ENCODE peak calls at places on chromosomes 6 and 20, in six cellular contexts. Y, A, J, I, O and V are unnamed samples.
A peak's percentile ranks its signal among the peaks of the same experiment; 100 is the strongest.

GRCh38 chr20:44215125-44215524 is 4.6 kb upstream of the OSER1 start:
- DNase-seq in Y (peak; percentile 73), J (no peak), I (no peak), O (peak; percentile 83), A (peak; percentile 73), V (no peak)

GRCh38 chr20:31560900-31561598 is 44.0 kb upstream of the ID1 start:
- DNase-seq in Y (no peak), A (no peak), O (no peak), J (peak; percentile 90), I (no peak), V (peak; percentile 96)

GRCh38 chr6:8113260-8113659 is 10.9 kb upstream of the EEF1E1 start:
- DNase-seq in J (no peak), A (no peak), O (no peak), Y (no peak), I (no peak), V (no peak)

GRCh38 chr6:8435845-8436168 is 462 bp upstream of the SLC35B3 start:
- DNase-seq in A (no peak), Y (no peak), I (no peak), O (no peak), J (no peak), V (no peak)

GRCh38 chr20:33472868-33473267 is 17.0 kb upstream of the CBFA2T2 start:
- DNase-seq in O (no peak), I (no peak), A (no peak), J (no peak), Y (no peak), V (no peak)

GRCh38 chr6:3612341-3613041 is 139.0 kb downstream of the PXDC1 start:
- DNase-seq in I (peak; percentile 66), J (no peak), O (no peak), Y (no peak), A (no peak), V (peak; percentile 97)

GRCh38 chr6:79065232-79065631 is 12.8 kb downstream of the PHIP start:
- DNase-seq in A (no peak), I (no peak), O (no peak), Y (no peak), J (no peak), V (no peak)

GRCh38 chr20:40966103-40966502 is 62.5 kb upstream of the TOP1 start:
- DNase-seq in I (no peak), Y (no peak), J (no peak), O (no peak), A (peak; percentile 14), V (no peak)

GRCh38 chr6:127457444-127458064 is 1.6 kb downstream of the KIAA0408 start:
- DNase-seq in O (no peak), I (no peak), A (no peak), J (no peak), Y (no peak), V (peak; percentile 69)

GRCh38 chr6:96611342-96611964 is 48.5 kb downstream of the FHL5 start:
- DNase-seq in J (no peak), A (no peak), O (no peak), I (no peak), Y (no peak), V (no peak)

GRCh38 chr6:118198746-118199145 is 291.7 kb downstream of the SLC35F1 start:
- DNase-seq in Y (no peak), A (no peak), O (no peak), I (no peak), J (no peak), V (no peak)

GRCh38 chr6:157787080-157787479 is 36.0 kb upstream of the SNX9 start:
- DNase-seq in J (no peak), O (no peak), I (no peak), A (no peak), Y (no peak), V (no peak)

GRCh38 chr20:62824476-62825287 is 7.8 kb downstream of the COL9A3 start:
- DNase-seq in I (peak; percentile 48), J (no peak), O (peak; percentile 45), A (peak; percentile 68), Y (no peak), V (no peak)

GRCh38 chr6:39077882-39078594 is 29.5 kb downstream of the GLP1R start:
- DNase-seq in A (no peak), I (no peak), J (no peak), O (no peak), Y (no peak), V (no peak)

GRCh38 chr6:37614059-37614940 is 83.4 kb downstream of the MDGA1 start:
- DNase-seq in A (no peak), Y (no peak), O (no peak), J (no peak), I (no peak), V (no peak)

GRCh38 chr20:38113401-38114325 is 51.4 kb downstream of the TGM2 start:
- DNase-seq in Y (no peak), O (no peak), A (peak; percentile 42), I (no peak), J (no peak), V (no peak)

GRCh38 chr6:2919401-2919800 is 16.3 kb upstream of the SERPINB9 start:
- DNase-seq in I (no peak), J (no peak), O (no peak), A (no peak), Y (no peak), V (no peak)

GRCh38 chr20:35004051-35004725 is 48.5 kb downstream of the MYH7B start:
- DNase-seq in O (no peak), J (no peak), A (no peak), Y (no peak), I (no peak), V (no peak)

GRCh38 chr20:25584905-25585704 is at the start of gene NINL:
- DNase-seq in I (peak; percentile 12), J (no peak), O (peak; percentile 68), A (peak; percentile 91), Y (peak; percentile 19), V (no peak)

GRCh38 chr20:50115041-50115512 is 2.1 kb upstream of the UBE2V1 start:
- DNase-seq in J (no peak), O (no peak), A (no peak), I (no peak), Y (no peak), V (no peak)

GRCh38 chr6:127080081-127080480 is 38.4 kb upstream of the RSPO3 start:
- DNase-seq in J (no peak), O (no peak), I (no peak), A (no peak), Y (no peak), V (no peak)

GRCh38 chr6:64504509-64504908 is 868.9 kb downstream of the PHF3 start:
- DNase-seq in I (no peak), Y (no peak), J (no peak), A (no peak), O (no peak), V (no peak)

GRCh38 chr20:64232794-64233193 is 22.8 kb upstream of the PCMTD2 start:
- DNase-seq in J (no peak), A (no peak), I (no peak), Y (no peak), O (no peak), V (no peak)